ENCODE peak calls at places on chromosome 1, in nine cellular contexts. H, U, G, P, B, X, W, R and K are unnamed samples.

GRCh38 chr1:185646202-185646683 is 87.9 kb upstream of the HMCN1 start:
- DNase-seq in U (peak), G (no peak), H (peak), X (peak), P (peak), R (no peak), B (no peak), W (no peak), K (no peak)

GRCh38 chr1:3894626-3895278 is 5.3 kb downstream of the C1orf174 start:
- DNase-seq in G (no peak), P (no peak), R (no peak), X (no peak), B (no peak), H (no peak), U (no peak), W (no peak), K (no peak)

GRCh38 chr1:155126494-155127104 is 1.1 kb upstream of the EFNA1 start:
- DNase-seq in H (peak), G (peak), P (peak), R (no peak), W (peak), B (peak), U (peak), X (peak), K (peak)

GRCh38 chr1:143652187-143652586 is 319.6 kb downstream of the FAM72C start:
- DNase-seq in R (no peak), W (no peak), X (no peak), B (no peak), H (no peak), P (no peak), U (no peak), G (no peak), K (no peak)

GRCh38 chr1:196856053-196856452 is 31.8 kb upstream of the CFHR4 start:
- DNase-seq in X (no peak), H (no peak), R (no peak), W (no peak), U (peak), B (no peak), G (no peak), P (no peak), K (no peak)

GRCh38 chr1:234927968-234928635 is 200.5 kb downstream of the TOMM20 start:
- DNase-seq in U (no peak), H (no peak), G (no peak), W (no peak), X (no peak), B (no peak), R (no peak), P (peak), K (no peak)

GRCh38 chr1:220680085-220680687 is 10.0 kb upstream of the C1orf115 start:
- DNase-seq in W (no peak), B (no peak), P (peak), H (peak), G (no peak), X (peak), R (no peak), U (peak), K (no peak)

GRCh38 chr1:41482001-41482765 is 2.3 kb downstream of the EDN2 start:
- DNase-seq in U (peak), P (peak), G (no peak), W (no peak), B (no peak), X (no peak), H (no peak), R (no peak), K (no peak)

GRCh38 chr1:59695301-59695700 is 119.4 kb upstream of the HOOK1 start:
- DNase-seq in G (no peak), P (no peak), B (no peak), X (no peak), W (no peak), H (no peak), U (no peak), R (no peak), K (no peak)